ENCODE peak calls at places on chromosome 9, in seven cellular contexts. S, D, X, I, C, F and O are unnamed samples.

GRCh38 chr9:92299116-92299515 is 5.6 kb upstream of the IARS1 start:
- DNase-seq in D (no peak), C (no peak), F (peak), I (no peak), X (no peak), S (no peak), O (peak)

GRCh38 chr9:35910613-35911488 is 1.6 kb downstream of the SPAAR start:
- DNase-seq in S (peak), D (peak), I (no peak), F (peak), C (no peak), X (no peak), O (peak)

GRCh38 chr9:37582548-37583157 is 6.5 kb upstream of the FBXO10 start:
- DNase-seq in D (peak), X (no peak), I (peak), C (no peak), S (no peak), F (peak), O (peak)

GRCh38 chr9:130423272-130423671 is 21.5 kb upstream of the ASS1 start:
- DNase-seq in S (no peak), C (no peak), F (no peak), X (no peak), D (no peak), I (no peak), O (no peak)

GRCh38 chr9:87675466-87675865 is 50.5 kb upstream of the CTSL start:
- DNase-seq in S (no peak), D (no peak), I (no peak), X (no peak), C (no peak), F (no peak), O (no peak)

GRCh38 chr9:130088056-130088455 is 34.4 kb downstream of the GPR107 start:
- DNase-seq in C (no peak), D (no peak), X (no peak), S (no peak), F (no peak), I (no peak), O (no peak)

GRCh38 chr9:132973713-132974112 is 4.8 kb upstream of the GFI1B start:
- DNase-seq in D (peak), C (no peak), I (no peak), X (no peak), S (no peak), F (peak), O (peak)

GRCh38 chr9:125759812-125760134 is 12.6 kb downstream of the PBX3 start:
- DNase-seq in X (no peak), S (no peak), I (peak), D (no peak), C (no peak), F (peak), O (no peak)

GRCh38 chr9:105608685-105609598 is 51.0 kb downstream of the FKTN start:
- DNase-seq in D (peak), F (peak), C (no peak), X (no peak), I (peak), S (no peak), O (peak)

GRCh38 chr9:134525841-134526797 is 115.5 kb upstream of the COL5A1 start:
- DNase-seq in S (no peak), X (no peak), C (no peak), I (no peak), F (no peak), D (peak), O (no peak)

GRCh38 chr9:125444956-125445506 is 183.4 kb downstream of the GAPVD1 start:
- DNase-seq in S (no peak), D (no peak), X (no peak), I (no peak), F (no peak), C (no peak), O (no peak)

GRCh38 chr9:127919253-127919815 is 2.5 kb upstream of the ST6GALNAC4 start:
- DNase-seq in S (no peak), I (no peak), D (peak), X (no peak), C (no peak), F (peak), O (no peak)